ENCODE peak calls at places on chromosome 15, in seven cellular contexts. C is A549, I is fibroblast of villous mesenchyme, B is fibroblast of the aortic adventitia, O is spleen, F is AG04450, G is GM12865. Z is an unnamed sample.

GRCh38 chr15:31758126-31758525 is 272.2 kb upstream of the CHRNA7 start:
- DNase-seq in C (peak), I (no peak), B (no peak), O (no peak), F (no peak), G (peak), Z (peak)

GRCh38 chr15:85280203-85280602 is 100.2 kb upstream of the AKAP13 start:
- DNase-seq in C (no peak), I (no peak), B (no peak), O (no peak), F (no peak), G (peak), Z (no peak)

GRCh38 chr15:39616731-39617455 is 36.0 kb downstream of the THBS1 start:
- DNase-seq in C (no peak), I (no peak), B (no peak), O (no peak), F (no peak), G (no peak), Z (no peak)

GRCh38 chr15:95470997-95471692 is 859.4 kb upstream of the NR2F2 start:
- DNase-seq in C (no peak), I (no peak), B (peak), O (no peak), F (no peak), G (no peak), Z (peak)

GRCh38 chr15:83404143-83404542 is 43.0 kb upstream of the SH3GL3 start:
- DNase-seq in C (no peak), I (no peak), B (no peak), O (no peak), F (no peak), G (no peak), Z (no peak)

GRCh38 chr15:47194718-47195117 is 522.6 kb upstream of the SEMA6D start:
- DNase-seq in C (peak), I (peak), B (peak), O (no peak), F (peak), G (peak), Z (peak)

GRCh38 chr15:43406192-43406591 is 35.3 kb downstream of the TUBGCP4 start:
- DNase-seq in C (no peak), I (no peak), B (peak), O (no peak), F (no peak), G (no peak), Z (no peak)

GRCh38 chr15:29043731-29044485 is 158.1 kb downstream of the APBA2 start:
- DNase-seq in C (no peak), I (peak), B (no peak), O (peak), F (no peak), G (no peak), Z (peak)

GRCh38 chr15:64222573-64223361 is 59.9 kb upstream of the PPIB start:
- DNase-seq in C (no peak), I (peak), B (no peak), O (no peak), F (no peak), G (no peak), Z (peak)

GRCh38 chr15:78209646-78210348 is 24.6 kb downstream of the ACSBG1 start:
- DNase-seq in C (no peak), I (peak), B (peak), O (peak), F (no peak), G (no peak), Z (no peak)

GRCh38 chr15:27826411-27826810 is 272.7 kb downstream of the OCA2 start:
- DNase-seq in C (no peak), I (no peak), B (no peak), O (no peak), F (no peak), G (no peak), Z (peak)

GRCh38 chr15:99104788-99105515 is at the start of gene SYNM:
- DNase-seq in C (peak), I (peak), B (peak), O (peak), F (no peak), G (peak), Z (peak)

GRCh38 chr15:94306700-94307650 is 75.6 kb downstream of the MCTP2 start:
- DNase-seq in C (no peak), I (no peak), B (peak), O (no peak), F (no peak), G (peak), Z (peak)

GRCh38 chr15:36208868-36209582 is 370.4 kb upstream of the CDIN1 start:
- DNase-seq in C (no peak), I (peak), B (peak), O (no peak), F (no peak), G (no peak), Z (peak)

GRCh38 chr15:36778516-36778915 is 199.1 kb downstream of the CDIN1 start:
- DNase-seq in C (no peak), I (peak), B (peak), O (no peak), F (peak), G (no peak), Z (no peak)

DNA sequence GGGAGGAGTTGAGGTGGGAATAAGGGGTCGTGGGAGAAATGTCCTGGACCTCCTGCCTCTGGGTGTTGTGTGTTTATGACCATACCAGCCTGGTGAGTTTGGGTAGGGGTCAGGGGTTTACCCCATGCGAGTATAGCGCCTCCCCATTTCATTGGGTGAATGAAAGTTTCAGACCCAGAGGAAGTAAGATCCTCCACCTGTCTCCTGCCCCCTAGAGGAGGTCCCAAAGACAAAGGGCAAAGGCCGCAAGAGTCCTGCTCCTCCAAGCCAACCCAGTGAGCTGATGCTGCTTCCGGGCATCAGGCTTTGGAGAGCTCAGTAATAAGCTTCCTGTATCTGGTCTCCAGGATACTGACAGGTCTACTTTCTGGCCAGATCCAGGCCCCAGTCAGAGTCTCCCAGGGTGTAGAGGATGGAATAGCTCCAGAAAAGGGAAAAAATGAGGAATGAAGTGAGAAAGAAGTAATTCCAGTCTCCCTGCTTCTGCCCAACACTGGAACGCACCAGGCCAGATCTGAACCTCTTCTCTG is 6.4 kb upstream of the TBC1D21 start:
- DNase-seq in C (no peak), I (no peak), B (no peak), O (no peak), F (no peak), G (no peak), Z (no peak)
- TF ChIP-seq CTCF in C (no peak), I (no peak), B (no peak), O (no peak), F (no peak), G (no peak), Z (peak)

GRCh38 chr15:58438956-58439355 is 7.2 kb downstream of the LIPC start:
- DNase-seq in C (peak), I (peak), B (peak), O (no peak), F (peak), G (peak), Z (peak)
- TF ChIP-seq CTCF in C (peak), I (peak), B (peak), O (no peak), F (peak), G (peak), Z (peak)

GRCh38 chr15:50083424-50084025 is 35.5 kb downstream of the ATP8B4 start:
- DNase-seq in C (no peak), I (no peak), B (no peak), O (no peak), F (no peak), G (no peak), Z (no peak)
- TF ChIP-seq CTCF in C (no peak), I (no peak), B (no peak), O (no peak), F (no peak), G (no peak), Z (no peak)

GRCh38 chr15:25712961-25713355 is 150.2 kb downstream of the ATP10A start:
- DNase-seq in C (no peak), I (no peak), B (no peak), O (peak), F (no peak), G (no peak), Z (no peak)

GRCh38 chr15:25713736-25714537 is 149.2 kb downstream of the ATP10A start:
- DNase-seq in C (no peak), I (no peak), B (no peak), O (peak), F (no peak), G (no peak), Z (no peak)

GRCh38 chr15:25715536-25716413 is 147.4 kb downstream of the ATP10A start:
- DNase-seq in C (no peak), I (no peak), B (no peak), O (peak), F (no peak), G (no peak), Z (no peak)

GRCh38 chr15:25716414-25717102 is 146.6 kb downstream of the ATP10A start:
- DNase-seq in C (no peak), I (no peak), B (no peak), O (peak), F (no peak), G (no peak), Z (no peak)

GRCh38 chr15:25714538-25714840 is 148.6 kb downstream of the ATP10A start:
- DNase-seq in C (no peak), I (no peak), B (no peak), O (no peak), F (no peak), G (no peak), Z (no peak)
- TF ChIP-seq CTCF in C (no peak), I (no peak), B (no peak), O (no peak), F (no peak), G (no peak), Z (no peak)

GRCh38 chr15:67089218-67090193 is 24.1 kb downstream of the SMAD3 start:
- DNase-seq in C (peak), I (no peak), B (peak), O (peak), F (no peak), G (no peak), Z (peak)
- TF ChIP-seq CTCF in C (no peak), I (no peak), B (no peak), O (no peak), F (no peak), G (no peak), Z (no peak)

Z was measured in choroid plexus epithelial cell.